ENCODE peak calls at places on chromosome 11, in eight cellular contexts. B, H, F, Q, O, L, P and J are unnamed samples.

GRCh38 chr11:96204366-96204659 is 138.7 kb downstream of the MAML2 start:
- DNase-seq in B (no peak), H (no peak), F (no peak), Q (no peak), O (no peak), L (no peak), P (no peak), J (no peak)

GRCh38 chr11:64070301-64070656 is 34.5 kb downstream of the FLRT1 start:
- DNase-seq in B (peak; percentile 66), H (no peak), F (peak; percentile 51), Q (no peak), O (no peak), L (no peak), P (no peak), J (no peak)

GRCh38 chr11:80280737-80281136 is 839.9 kb upstream of the TENM4 start:
- DNase-seq in B (no peak), H (no peak), F (no peak), Q (no peak), O (no peak), L (no peak), P (no peak), J (no peak)

GRCh38 chr11:75762885-75763284 is 5.7 kb upstream of the DGAT2 start:
- DNase-seq in B (peak; percentile 54), H (no peak), F (no peak), Q (no peak), O (no peak), L (no peak), P (no peak), J (no peak)

GRCh38 chr11:6486938-6487337 is 5.6 kb downstream of the TIMM10B start:
- DNase-seq in B (no peak), H (no peak), F (no peak), Q (no peak), O (no peak), L (no peak), P (no peak), J (no peak)

GRCh38 chr11:44766972-44767278 is 40.2 kb downstream of the TSPAN18 start:
- DNase-seq in B (peak; percentile 35), H (no peak), F (no peak), Q (no peak), O (no peak), L (no peak), P (no peak), J (no peak)

GRCh38 chr11:36352919-36353318 is 56.8 kb downstream of the PRR5L start:
- DNase-seq in B (no peak), H (no peak), F (no peak), Q (no peak), O (no peak), L (no peak), P (no peak), J (no peak)

GRCh38 chr11:86202013-86202336 is 42.6 kb upstream of the EED start:
- DNase-seq in B (no peak), H (no peak), F (no peak), Q (no peak), O (peak; percentile 37), L (no peak), P (peak; percentile 27), J (peak; percentile 90)

GRCh38 chr11:110311783-110312578 is 15.6 kb upstream of the RDX start:
- DNase-seq in B (no peak), H (no peak), F (no peak), Q (no peak), O (no peak), L (peak; percentile 32), P (peak; percentile 9), J (no peak)

GRCh38 chr11:32006799-32007388 is 84.0 kb upstream of the RCN1 start:
- DNase-seq in B (peak; percentile 66), H (peak; percentile 42), F (peak; percentile 84), Q (peak; percentile 35), O (peak; percentile 37), L (peak; percentile 25), P (peak; percentile 54), J (peak; percentile 88)

GRCh38 chr11:75532200-75532972 is 6.6 kb upstream of the GDPD5 start:
- DNase-seq in B (peak; percentile 78), H (peak; percentile 71), F (peak; percentile 87), Q (peak; percentile 56), O (peak; percentile 79), L (peak; percentile 76), P (peak; percentile 55), J (peak; percentile 93)

GRCh38 chr11:12087075-12087775 is 23.2 kb upstream of the MICAL2 start:
- DNase-seq in B (no peak), H (no peak), F (peak; percentile 36), Q (peak; percentile 38), O (no peak), L (peak; percentile 33), P (peak; percentile 62), J (no peak)

GRCh38 chr11:117902001-117902855 is 25.8 kb upstream of the FXYD6 start:
- DNase-seq in B (no peak), H (no peak), F (no peak), Q (no peak), O (no peak), L (no peak), P (no peak), J (no peak)

GRCh38 chr11:134126197-134126822 is 57.4 kb downstream of the JAM3 start:
- DNase-seq in B (peak; percentile 26), H (peak; percentile 50), F (peak; percentile 28), Q (no peak), O (no peak), L (no peak), P (no peak), J (no peak)

GRCh38 chr11:128235958-128236357 is 351.4 kb downstream of the ETS1 start:
- DNase-seq in B (peak; percentile 31), H (peak; percentile 87), F (no peak), Q (no peak), O (no peak), L (no peak), P (no peak), J (no peak)

GRCh38 chr11:111339758-111340388 is 39.2 kb downstream of the POU2AF1 start:
- DNase-seq in B (no peak), H (no peak), F (no peak), Q (no peak), O (no peak), L (no peak), P (no peak), J (no peak)

GRCh38 chr11:1889527-1889930 is 2.2 kb downstream of the PRR33 start:
- DNase-seq in B (no peak), H (peak; percentile 24), F (no peak), Q (no peak), O (no peak), L (no peak), P (no peak), J (no peak)

GRCh38 chr11:10540546-10540914 is 457 bp downstream of the RNF141 start:
- DNase-seq in B (peak; percentile 71), H (no peak), F (peak; percentile 58), Q (no peak), O (peak; percentile 13), L (no peak), P (peak; percentile 35), J (no peak)

GRCh38 chr11:58608331-58608730 is 14.1 kb upstream of the CNTF start:
- DNase-seq in B (no peak), H (no peak), F (no peak), Q (no peak), O (no peak), L (no peak), P (no peak), J (no peak)
- H3K9me2 ChIP-seq in B (no peaks in the 10 kb centered on the region), H (no peaks in the 10 kb centered on the region), F (no peaks in the 10 kb centered on the region), Q (no peaks in the 10 kb centered on the region), O (no peaks in the 10 kb centered on the region), L (no peaks in the 10 kb centered on the region), P (no peaks in the 10 kb centered on the region), J (no peaks in the 10 kb centered on the region)

DNA sequence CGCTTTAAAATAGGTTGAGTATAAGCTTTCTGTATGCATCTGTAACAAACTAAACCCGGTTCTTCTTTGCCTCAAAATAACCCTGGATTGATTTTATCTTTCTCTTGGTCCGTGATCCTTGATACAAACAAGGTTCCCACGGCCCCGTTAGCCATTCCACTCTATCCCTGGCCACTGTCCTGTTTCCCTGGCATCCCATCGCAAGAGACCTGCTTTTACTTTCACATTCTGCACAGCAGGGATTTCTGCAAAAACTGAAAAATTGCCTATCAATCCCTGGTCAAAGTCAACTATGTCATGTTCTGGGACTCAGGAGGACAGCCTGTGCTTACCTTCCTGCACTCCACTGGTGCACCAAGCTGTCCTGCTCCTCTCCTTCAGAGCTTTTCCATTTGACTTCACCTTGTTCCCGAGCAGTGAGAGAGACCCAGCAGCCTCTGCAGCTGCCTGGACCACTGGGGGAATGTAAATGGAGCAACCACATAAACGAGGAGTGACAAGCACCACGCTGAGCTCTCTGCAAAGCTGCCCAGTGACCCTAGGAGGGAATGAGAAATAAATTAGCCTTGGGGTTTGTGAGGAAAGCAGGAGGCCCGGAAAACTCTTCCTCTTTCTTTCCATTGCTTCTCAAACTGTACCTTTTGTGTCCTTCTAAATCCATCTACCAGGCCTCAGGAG is 175.9 kb downstream of the NTM start:
- DNase-seq in B (no peak), H (no peak), F (peak; percentile 26), Q (no peak), O (no peak), L (no peak), P (no peak), J (no peak)
- H3K4me2 ChIP-seq in B (no peak overlapping the region), H (no peak overlapping the region), F (no peak overlapping the region), Q (no peak overlapping the region), O (no peak overlapping the region), L (no peak overlapping the region), P (no peak overlapping the region), J (no peak overlapping the region)

DNA sequence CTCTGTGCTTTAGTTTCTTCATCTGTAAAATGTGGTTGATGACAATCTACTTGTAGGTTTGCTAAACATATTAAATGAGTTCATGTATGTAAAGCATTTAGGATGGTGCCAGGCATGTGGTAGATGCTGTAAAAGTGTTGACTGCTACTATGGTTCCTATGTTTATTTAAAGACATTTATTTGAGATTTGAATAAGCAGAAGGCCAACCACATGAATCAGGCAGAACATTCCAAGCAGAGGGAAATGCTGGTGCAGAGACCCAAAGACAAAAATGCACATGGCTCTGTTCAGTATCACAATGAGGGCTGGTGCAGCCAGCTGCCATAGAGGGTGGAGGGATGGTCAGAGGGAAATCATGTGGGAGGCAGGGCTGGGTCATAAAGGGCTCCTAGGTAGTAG is 156.1 kb upstream of the PDGFD start:
- DNase-seq in B (peak; percentile 4), H (no peak), F (no peak), Q (no peak), O (no peak), L (no peak), P (no peak), J (no peak)
- H3K9me2 ChIP-seq in B (no peaks in the 10 kb centered on the region), H (no peaks in the 10 kb centered on the region), F (peaks cover 8% of the 10 kb centered on the region), Q (no peaks in the 10 kb centered on the region), O (no peaks in the 10 kb centered on the region), L (no peaks in the 10 kb centered on the region), P (no peaks in the 10 kb centered on the region), J (no peaks in the 10 kb centered on the region)

GRCh38 chr11:607971-608659 is 7.6 kb downstream of the IRF7 start:
- DNase-seq in B (no peak), H (no peak), F (no peak), Q (no peak), O (no peak), L (no peak), P (no peak), J (no peak)
- H3K4me2 ChIP-seq in B (no peak overlapping the region), H (no peak overlapping the region), F (no peak overlapping the region), Q (no peak overlapping the region), O (no peak overlapping the region), L (no peak overlapping the region), P (no peak overlapping the region), J (no peak overlapping the region)

GRCh38 chr11:43737194-43737575 is 56.6 kb downstream of the HSD17B12 start:
- DNase-seq in B (no peak), H (no peak), F (no peak), Q (no peak), O (no peak), L (no peak), P (no peak), J (no peak)
- H3K9me2 ChIP-seq in B (no peaks in the 10 kb centered on the region), H (no peaks in the 10 kb centered on the region), F (no peaks in the 10 kb centered on the region), Q (no peaks in the 10 kb centered on the region), O (no peaks in the 10 kb centered on the region), L (no peaks in the 10 kb centered on the region), P (no peaks in the 10 kb centered on the region), J (no peaks in the 10 kb centered on the region)